ENCODE peak calls at places on chromosome 18, in ten cellular contexts. F is esophagus squamous epithelium, R is body of pancreas, X is pancreas, I is heart left ventricle, Q is GM23338, K is A549, Z is right atrium auricular region, A is cardiac muscle cell, E is tibial nerve. D is an unnamed sample.

GRCh38 chr18:59008302-59008974 is 131.2 kb upstream of the SEC11C start:
- DNase-seq in F (no peak), R (no peak), X (no peak), I (no peak), Q (peak), K (peak), Z (no peak), A (peak), E (no peak), D (no peak)

GRCh38 chr18:58298251-58299134 is 254.5 kb downstream of the NEDD4L start:
- DNase-seq in F (no peak), R (no peak), X (no peak), I (no peak), Q (no peak), K (no peak), Z (no peak), A (no peak), E (no peak), D (no peak)

GRCh38 chr18:74515620-74516231 is 18.6 kb upstream of the CNDP1 start:
- DNase-seq in F (no peak), R (no peak), X (no peak), I (no peak), Q (no peak), K (no peak), Z (no peak), A (no peak), E (no peak), D (peak)

GRCh38 chr18:58882681-58883080 is 18.0 kb downstream of the ZNF532 start:
- DNase-seq in F (no peak), R (no peak), X (no peak), I (no peak), Q (no peak), K (no peak), Z (no peak), A (no peak), E (no peak), D (no peak)

GRCh38 chr18:42242758-42243157 is 287.7 kb downstream of the PIK3C3 start:
- DNase-seq in F (no peak), R (no peak), X (no peak), I (no peak), Q (no peak), K (no peak), Z (no peak), A (no peak), E (no peak), D (no peak)

GRCh38 chr18:59897321-59897954 is 2.4 kb upstream of the PMAIP1 start:
- DNase-seq in F (no peak), R (no peak), X (no peak), I (no peak), Q (peak), K (no peak), Z (no peak), A (no peak), E (no peak), D (no peak)

GRCh38 chr18:12654971-12655370 is 2.9 kb downstream of the SPIRE1 start:
- DNase-seq in F (no peak), R (no peak), X (no peak), I (no peak), Q (no peak), K (no peak), Z (no peak), A (no peak), E (no peak), D (no peak)

GRCh38 chr18:39344487-39344886 is 1778.9 kb upstream of the CELF4 start:
- DNase-seq in F (no peak), R (no peak), X (no peak), I (no peak), Q (no peak), K (no peak), Z (no peak), A (no peak), E (no peak), D (no peak)

GRCh38 chr18:14086459-14087231 is 45.6 kb downstream of the ZNF519 start:
- DNase-seq in F (no peak), R (peak), X (no peak), I (no peak), Q (peak), K (peak), Z (no peak), A (peak), E (no peak), D (no peak)

GRCh38 chr18:36809590-36810381 is 19.0 kb downstream of the TPGS2 start:
- DNase-seq in F (no peak), R (peak), X (no peak), I (no peak), Q (peak), K (peak), Z (no peak), A (peak), E (no peak), D (no peak)

GRCh38 chr18:4394700-4395099 is 60.4 kb downstream of the DLGAP1 start:
- DNase-seq in F (no peak), R (no peak), X (no peak), I (no peak), Q (no peak), K (no peak), Z (no peak), A (no peak), E (no peak), D (no peak)

GRCh38 chr18:2139676-2140075 is 431.6 kb downstream of the METTL4 start:
- DNase-seq in F (no peak), R (no peak), X (no peak), I (no peak), Q (no peak), K (no peak), Z (no peak), A (peak), E (no peak), D (no peak)

GRCh38 chr18:42112657-42113420 is 157.8 kb downstream of the PIK3C3 start:
- DNase-seq in F (no peak), R (no peak), X (no peak), I (no peak), Q (no peak), K (no peak), Z (no peak), A (peak), E (no peak), D (no peak)

GRCh38 chr18:73895701-73896100 is 251.9 kb downstream of the FBXO15 start:
- DNase-seq in F (no peak), R (no peak), X (no peak), I (no peak), Q (peak), K (no peak), Z (no peak), A (no peak), E (no peak), D (no peak)

GRCh38 chr18:13443546-13443945 is 225.0 kb downstream of the LDLRAD4 start:
- DNase-seq in F (no peak), R (no peak), X (no peak), I (no peak), Q (no peak), K (no peak), Z (no peak), A (no peak), E (no peak), D (peak)

GRCh38 chr18:6414118-6414722 is 491 bp downstream of the L3MBTL4 start:
- DNase-seq in F (no peak), R (peak), X (peak), I (peak), Q (peak), K (no peak), Z (no peak), A (peak), E (peak), D (peak)

GRCh38 chr18:62897153-62897552 is 181.8 kb downstream of the PHLPP1 start:
- DNase-seq in F (no peak), R (no peak), X (no peak), I (no peak), Q (no peak), K (no peak), Z (no peak), A (peak), E (no peak), D (no peak)

GRCh38 chr18:46253498-46253897 is 149.3 kb downstream of the HAUS1 start:
- DNase-seq in F (no peak), R (no peak), X (no peak), I (no peak), Q (no peak), K (no peak), Z (no peak), A (peak), E (no peak), D (no peak)

GRCh38 chr18:46264255-46264654 is 160.1 kb downstream of the HAUS1 start:
- DNase-seq in F (no peak), R (no peak), X (no peak), I (no peak), Q (peak), K (peak), Z (no peak), A (peak), E (no peak), D (no peak)

GRCh38 chr18:74040459-74041332 is 106.9 kb downstream of the FBXO15 start:
- DNase-seq in F (no peak), R (peak), X (peak), I (no peak), Q (peak), K (peak), Z (no peak), A (peak), E (no peak), D (no peak)

GRCh38 chr18:67705748-67706147 is 189.2 kb upstream of the DSEL start:
- DNase-seq in F (no peak), R (no peak), X (no peak), I (no peak), Q (peak), K (peak), Z (no peak), A (peak), E (no peak), D (no peak)

DNA sequence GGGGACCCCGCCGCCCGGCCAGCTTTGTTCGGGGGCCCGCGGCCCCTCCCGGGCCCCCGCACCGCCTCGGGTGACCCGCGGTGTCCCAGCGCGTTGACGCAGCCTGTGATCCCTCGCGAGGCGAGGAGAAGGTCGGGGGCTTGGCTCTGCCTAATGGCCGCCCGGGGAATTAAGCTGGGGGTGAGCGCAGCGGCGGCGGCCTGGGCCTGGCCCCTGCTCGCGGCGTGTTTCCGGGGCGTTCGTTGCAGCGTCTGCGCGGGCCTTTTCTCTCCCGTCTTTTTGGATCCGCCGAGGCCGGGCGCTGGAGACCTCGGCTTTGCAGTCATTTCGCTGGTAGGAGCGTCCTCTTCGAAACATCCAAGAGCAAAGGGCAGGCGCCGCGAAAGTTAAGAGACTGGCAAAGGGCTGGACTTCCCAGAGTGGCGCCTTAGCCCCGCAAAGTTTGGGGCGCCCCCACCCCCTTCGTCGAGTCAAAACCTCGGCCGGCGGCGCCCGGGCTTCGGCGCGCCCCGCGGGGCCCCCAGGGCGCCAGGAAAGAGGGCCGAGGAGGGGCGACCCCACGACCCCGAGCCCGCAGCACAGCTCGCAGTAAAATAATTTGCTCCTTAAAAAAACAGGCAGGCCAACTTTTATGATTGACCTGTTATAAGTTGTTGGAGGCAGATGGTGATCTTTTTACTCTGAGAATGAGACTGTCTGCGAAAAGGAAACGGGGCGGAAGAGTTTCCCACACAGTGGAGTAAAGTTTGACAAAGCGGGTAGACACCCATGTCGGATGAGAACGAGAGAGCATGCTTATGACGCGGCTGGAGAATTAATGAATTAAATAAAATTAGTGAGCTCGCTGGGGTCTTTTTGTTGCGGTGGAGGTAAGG is 1.4 kb downstream of the SALL3 start:
- DNase-seq in F (no peak), R (no peak), X (no peak), I (no peak), Q (peak), K (no peak), Z (no peak), A (peak), E (no peak), D (no peak)
- H3K4me3 ChIP-seq in F (peak), R (no peak), X (no peak), I (peak), Q (peak), K (no peak), Z (peak), A (peak), E (no peak), D (peak)

GRCh38 chr18:55048892-55049291 is 89.6 kb upstream of the CCDC68 start:
- DNase-seq in F (no peak), R (no peak), X (no peak), I (no peak), Q (no peak), K (peak), Z (no peak), A (peak), E (no peak), D (no peak)

GRCh38 chr18:55053976-55054375 is 94.7 kb upstream of the CCDC68 start:
- DNase-seq in F (no peak), R (no peak), X (no peak), I (no peak), Q (no peak), K (no peak), Z (no peak), A (no peak), E (no peak), D (no peak)

GRCh38 chr18:55054591-55054990 is 95.3 kb upstream of the CCDC68 start:
- DNase-seq in F (no peak), R (no peak), X (no peak), I (no peak), Q (no peak), K (no peak), Z (no peak), A (no peak), E (no peak), D (no peak)
- H3K27ac ChIP-seq in F (no peak), R (no peak), X (no peak), I (no peak), Q (no peak), K (no peak), Z (no peak), A (no peak), E (no peak), D (no peak)

GRCh38 chr18:76847926-76848325 is 25.6 kb downstream of the ZNF236 start:
- DNase-seq in F (no peak), R (no peak), X (no peak), I (no peak), Q (peak), K (peak), Z (no peak), A (no peak), E (no peak), D (no peak)
- TF ChIP-seq CTCF in F (peak), R (peak), X (no peak), I (no peak), Q (peak), K (no peak), Z (no peak), A (no peak), E (no peak), D (no peak)

GRCh38 chr18:23838233-23838632 is 149.0 kb downstream of the LAMA3 start:
- DNase-seq in F (no peak), R (no peak), X (no peak), I (no peak), Q (no peak), K (no peak), Z (no peak), A (peak), E (no peak), D (no peak)
- H3K4me3 ChIP-seq in F (no peak), R (no peak), X (no peak), I (no peak), Q (no peak), K (no peak), Z (no peak), A (no peak), E (no peak), D (no peak)

DNA sequence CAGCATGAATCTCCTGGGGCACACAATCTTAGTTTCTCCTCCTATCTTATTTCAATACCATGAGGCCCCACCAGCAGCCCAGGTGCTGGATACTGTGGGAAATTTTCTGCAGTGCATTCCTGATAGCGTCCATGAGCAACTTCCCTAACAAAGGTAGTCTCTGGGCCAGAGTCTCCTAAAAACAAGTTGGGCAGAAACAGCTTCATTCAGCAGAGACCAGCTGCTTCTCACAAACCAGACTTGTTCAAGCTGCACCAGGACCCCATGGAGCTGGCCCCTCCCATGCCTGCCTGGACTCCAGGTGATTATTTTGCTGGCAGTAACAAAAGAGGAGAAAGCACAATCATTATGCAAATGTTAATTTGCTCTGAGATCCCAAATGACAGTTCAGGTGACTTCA is 31.4 kb downstream of the MYO5B start:
- DNase-seq in F (no peak), R (no peak), X (no peak), I (no peak), Q (no peak), K (no peak), Z (no peak), A (no peak), E (no peak), D (no peak)
- H3K27ac ChIP-seq in F (no peak), R (no peak), X (no peak), I (no peak), Q (no peak), K (no peak), Z (no peak), A (no peak), E (no peak), D (no peak)

GRCh38 chr18:7808054-7808453 is 240.9 kb downstream of the PTPRM start:
- DNase-seq in F (no peak), R (no peak), X (no peak), I (no peak), Q (no peak), K (no peak), Z (no peak), A (no peak), E (no peak), D (no peak)

GRCh38 chr18:7808992-7809391 is 241.9 kb downstream of the PTPRM start:
- DNase-seq in F (no peak), R (no peak), X (no peak), I (no peak), Q (peak), K (no peak), Z (no peak), A (no peak), E (no peak), D (no peak)

GRCh38 chr18:7805096-7805495 is 238.0 kb downstream of the PTPRM start:
- DNase-seq in F (no peak), R (no peak), X (no peak), I (no peak), Q (no peak), K (no peak), Z (no peak), A (no peak), E (no peak), D (no peak)

GRCh38 chr18:7803956-7804469 is 236.9 kb downstream of the PTPRM start:
- DNase-seq in F (no peak), R (no peak), X (no peak), I (no peak), Q (no peak), K (no peak), Z (no peak), A (no peak), E (no peak), D (no peak)

GRCh38 chr18:7805880-7806279 is 238.8 kb downstream of the PTPRM start:
- DNase-seq in F (no peak), R (no peak), X (no peak), I (no peak), Q (no peak), K (no peak), Z (no peak), A (no peak), E (no peak), D (no peak)
- TF ChIP-seq CTCF in F (no peak), R (no peak), X (no peak), I (peak), Q (no peak), K (no peak), Z (no peak), A (no peak), E (no peak), D (no peak)